ENCODE peak calls at places on chromosomes 13 and 19, in five cellular contexts. One of them, this sample, is unnamed.

GRCh38 chr13:109789262-109789661 is 2.9 kb upstream of the IRS2 start:
- DNase-seq in stomach: no peak
- DNase-seq in HFF-Myc: no peak
- DNase-seq in pancreas: no peak
- DNase-seq in breast epithelium: no peak
- DNase-seq in this sample: no peak

GRCh38 chr13:100808848-100809247 is 134.3 kb upstream of the TMTC4 start:
- DNase-seq in stomach: no peak
- DNase-seq in HFF-Myc: no peak
- DNase-seq in pancreas: no peak
- DNase-seq in breast epithelium: no peak
- DNase-seq in this sample: no peak

GRCh38 chr19:4373601-4374441 is 26.5 kb downstream of the SH3GL1 start:
- DNase-seq in stomach: no peak
- DNase-seq in HFF-Myc: no peak
- DNase-seq in pancreas: no peak
- DNase-seq in breast epithelium: no peak
- DNase-seq in this sample: no peak

GRCh38 chr19:38538386-38538785 is 79.4 kb downstream of the MAP4K1 start:
- DNase-seq in stomach: no peak
- DNase-seq in HFF-Myc: no peak
- DNase-seq in pancreas: no peak
- DNase-seq in breast epithelium: no peak
- DNase-seq in this sample: no peak

GRCh38 chr19:56266060-56266459 is 6.5 kb upstream of the EDDM13 start:
- DNase-seq in stomach: no peak
- DNase-seq in HFF-Myc: no peak
- DNase-seq in pancreas: no peak
- DNase-seq in breast epithelium: no peak
- DNase-seq in this sample: no peak

GRCh38 chr19:940591-941291 is 14.9 kb downstream of the ARID3A start:
- DNase-seq in stomach: peak
- DNase-seq in HFF-Myc: no peak
- DNase-seq in pancreas: peak
- DNase-seq in breast epithelium: peak
- DNase-seq in this sample: peak

GRCh38 chr19:44847144-44848035 is 1.3 kb downstream of the NECTIN2 start:
- DNase-seq in stomach: peak
- DNase-seq in HFF-Myc: no peak
- DNase-seq in pancreas: peak
- DNase-seq in breast epithelium: peak
- DNase-seq in this sample: no peak

GRCh38 chr13:18233783-18234299 is 947.8 kb downstream of the TUBA3C start:
- DNase-seq in stomach: no peak
- DNase-seq in HFF-Myc: no peak
- DNase-seq in pancreas: no peak
- DNase-seq in breast epithelium: no peak
- DNase-seq in this sample: no peak

GRCh38 chr19:29687244-29687896 is 22.1 kb downstream of the PLEKHF1 start:
- DNase-seq in stomach: no peak
- DNase-seq in HFF-Myc: peak
- DNase-seq in pancreas: no peak
- DNase-seq in breast epithelium: no peak
- DNase-seq in this sample: no peak

GRCh38 chr19:52176574-52176973 is 5.2 kb upstream of the ZNF836 start:
- DNase-seq in stomach: peak
- DNase-seq in HFF-Myc: no peak
- DNase-seq in pancreas: no peak
- DNase-seq in breast epithelium: no peak
- DNase-seq in this sample: no peak

GRCh38 chr13:104779311-104779710 is 1713.1 kb upstream of the SLC10A2 start:
- DNase-seq in stomach: no peak
- DNase-seq in HFF-Myc: no peak
- DNase-seq in pancreas: no peak
- DNase-seq in breast epithelium: no peak
- DNase-seq in this sample: no peak

GRCh38 chr13:46963874-46964273 is 67.0 kb upstream of the HTR2A start:
- DNase-seq in stomach: no peak
- DNase-seq in HFF-Myc: no peak
- DNase-seq in pancreas: no peak
- DNase-seq in breast epithelium: no peak
- DNase-seq in this sample: no peak

GRCh38 chr13:84481958-84482357 is 599.7 kb upstream of the SLITRK1 start:
- DNase-seq in stomach: no peak
- DNase-seq in HFF-Myc: no peak
- DNase-seq in pancreas: no peak
- DNase-seq in breast epithelium: no peak
- DNase-seq in this sample: no peak

GRCh38 chr19:5307655-5308054 is 33.0 kb downstream of the PTPRS start:
- DNase-seq in stomach: no peak
- DNase-seq in HFF-Myc: no peak
- DNase-seq in pancreas: no peak
- DNase-seq in breast epithelium: no peak
- DNase-seq in this sample: no peak

GRCh38 chr13:44713793-44714469 is 137.8 kb upstream of the TSC22D1 start:
- DNase-seq in stomach: no peak
- DNase-seq in HFF-Myc: peak
- DNase-seq in pancreas: no peak
- DNase-seq in breast epithelium: peak
- DNase-seq in this sample: peak

GRCh38 chr13:37657134-37657533 is 58.6 kb upstream of the POSTN start:
- DNase-seq in stomach: no peak
- DNase-seq in HFF-Myc: no peak
- DNase-seq in pancreas: no peak
- DNase-seq in breast epithelium: no peak
- DNase-seq in this sample: no peak

DNA sequence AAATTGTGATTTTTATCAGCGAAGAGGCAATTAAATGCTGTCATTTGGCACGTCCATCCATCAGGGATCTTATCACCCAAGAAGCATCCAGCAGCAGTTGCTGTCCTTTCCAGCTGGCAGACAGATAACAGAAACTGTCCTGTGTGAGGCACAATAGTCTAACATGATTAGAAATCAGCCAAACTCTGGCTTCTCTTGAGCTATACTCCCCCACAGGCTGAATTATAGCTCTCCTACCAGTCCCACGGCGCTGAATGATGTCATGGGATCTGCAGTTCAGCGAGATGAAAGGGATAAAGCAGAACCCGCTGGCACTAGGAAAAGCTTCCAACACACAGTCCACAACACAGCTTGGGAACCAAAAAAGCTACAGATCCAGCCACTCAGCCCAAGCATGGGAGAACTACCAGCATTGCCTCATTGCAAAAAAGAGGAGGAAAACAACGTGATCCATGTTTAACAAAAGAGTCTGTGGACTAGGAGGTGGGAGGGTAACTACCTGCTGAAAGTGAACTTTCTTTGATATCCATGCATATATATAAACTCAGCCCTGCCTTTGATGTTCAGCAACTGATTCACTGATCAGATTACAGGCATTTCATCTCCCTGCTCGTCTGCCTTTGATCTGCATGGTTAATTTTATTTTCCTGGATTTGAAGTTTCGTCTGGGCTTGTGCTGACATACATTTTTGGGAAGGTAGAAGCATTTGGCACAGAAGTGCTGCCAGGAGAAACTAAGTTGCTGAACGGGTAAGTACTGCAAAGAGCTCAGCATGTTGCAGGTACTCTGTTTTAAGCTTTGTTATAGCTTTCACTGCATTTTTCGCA is at the start of gene TNFRSF19:
- DNase-seq in stomach: no peak
- DNase-seq in HFF-Myc: peak
- DNase-seq in pancreas: no peak
- DNase-seq in breast epithelium: no peak
- DNase-seq in this sample: no peak
- H3K4me3 ChIP-seq in stomach: no peak
- H3K4me3 ChIP-seq in HFF-Myc: peak
- H3K4me3 ChIP-seq in pancreas: no peak
- H3K4me3 ChIP-seq in breast epithelium: no peak
- H3K4me3 ChIP-seq in this sample: no peak

GRCh38 chr19:35754365-35755139 is 2.3 kb downstream of the HSPB6 start:
- DNase-seq in stomach: no peak
- DNase-seq in HFF-Myc: no peak
- DNase-seq in pancreas: peak
- DNase-seq in breast epithelium: no peak
- DNase-seq in this sample: no peak
- H3K4me3 ChIP-seq in stomach: peak
- H3K4me3 ChIP-seq in HFF-Myc: no peak
- H3K4me3 ChIP-seq in pancreas: no peak
- H3K4me3 ChIP-seq in breast epithelium: peak
- H3K4me3 ChIP-seq in this sample: peak

GRCh38 chr13:107003911-107004310 is 436.0 kb upstream of the ARGLU1 start:
- DNase-seq in stomach: no peak
- DNase-seq in HFF-Myc: no peak
- DNase-seq in pancreas: no peak
- DNase-seq in breast epithelium: no peak
- DNase-seq in this sample: no peak
- H3K4me3 ChIP-seq in stomach: no peak
- H3K4me3 ChIP-seq in HFF-Myc: no peak
- H3K4me3 ChIP-seq in pancreas: no peak
- H3K4me3 ChIP-seq in breast epithelium: no peak
- H3K4me3 ChIP-seq in this sample: no peak

DNA sequence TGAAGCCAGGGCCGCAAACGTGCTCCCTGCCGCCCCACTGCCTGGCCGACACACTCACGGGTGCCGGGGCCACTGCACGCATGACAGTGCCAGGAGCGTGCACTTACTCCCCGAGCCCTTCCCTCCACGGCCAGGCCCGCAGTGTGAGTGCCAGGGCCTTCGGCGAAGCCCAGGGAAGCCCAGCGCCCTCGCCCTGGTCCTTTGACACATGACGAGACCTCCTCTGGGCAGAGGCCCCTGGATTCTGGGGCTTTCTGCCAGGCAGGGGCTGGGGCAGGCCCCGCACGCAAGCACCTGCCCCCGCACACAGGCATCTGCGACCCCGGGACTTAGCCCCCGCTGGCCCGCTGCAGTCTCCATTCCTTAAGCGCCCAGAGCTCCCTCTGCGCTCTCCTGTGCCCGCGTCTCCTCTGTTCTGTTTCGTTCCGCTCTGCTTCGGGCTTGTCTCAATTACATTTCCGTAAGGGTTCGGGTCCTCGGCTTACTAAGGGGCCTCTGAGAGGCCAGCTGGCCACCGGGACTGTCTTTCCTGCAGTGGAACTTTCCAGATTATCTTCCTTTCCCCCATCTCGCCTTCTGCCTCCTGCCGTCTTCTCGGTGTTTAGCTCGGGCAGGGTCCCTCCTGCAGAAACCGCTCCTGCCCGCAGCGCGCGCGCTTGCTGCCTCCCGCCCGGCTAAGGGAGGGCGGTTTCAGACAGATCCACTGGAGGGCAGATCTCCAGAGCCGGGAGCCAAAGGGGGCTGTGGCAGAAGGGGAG is 98.8 kb downstream of the ING1 start:
- DNase-seq in stomach: no peak
- DNase-seq in HFF-Myc: no peak
- DNase-seq in pancreas: no peak
- DNase-seq in breast epithelium: no peak
- DNase-seq in this sample: no peak
- H3K4me3 ChIP-seq in stomach: peak
- H3K4me3 ChIP-seq in HFF-Myc: no peak
- H3K4me3 ChIP-seq in pancreas: no peak
- H3K4me3 ChIP-seq in breast epithelium: peak
- H3K4me3 ChIP-seq in this sample: peak

GRCh38 chr13:93218583-93218982 is 8.0 kb upstream of the GPC6 start:
- DNase-seq in stomach: no peak
- DNase-seq in HFF-Myc: no peak
- DNase-seq in pancreas: no peak
- DNase-seq in breast epithelium: no peak
- DNase-seq in this sample: no peak

GRCh38 chr13:93220073-93220472 is 6.5 kb upstream of the GPC6 start:
- DNase-seq in stomach: no peak
- DNase-seq in HFF-Myc: no peak
- DNase-seq in pancreas: no peak
- DNase-seq in breast epithelium: no peak
- DNase-seq in this sample: no peak

GRCh38 chr13:93216122-93216521 is 10.5 kb upstream of the GPC6 start:
- DNase-seq in stomach: no peak
- DNase-seq in HFF-Myc: no peak
- DNase-seq in pancreas: no peak
- DNase-seq in breast epithelium: no peak
- DNase-seq in this sample: no peak

DNA sequence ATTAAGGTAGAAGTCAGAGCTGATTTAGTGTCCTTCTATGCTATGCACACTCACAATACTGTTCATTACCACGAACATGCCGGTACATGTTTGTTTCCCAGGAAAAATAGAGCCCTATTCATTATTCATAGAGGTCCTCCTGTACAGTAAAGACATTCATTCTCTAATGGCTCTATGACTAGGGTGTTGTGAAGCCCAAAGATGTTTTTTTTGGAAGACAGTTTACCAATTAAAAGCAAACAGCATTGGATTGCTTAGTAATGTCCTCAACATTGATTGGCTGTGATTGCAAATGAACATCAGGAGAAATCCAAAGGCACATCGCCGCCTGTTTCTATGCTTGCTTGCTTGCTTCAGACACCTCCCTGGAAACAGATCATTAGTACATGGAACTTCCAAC is 8.9 kb upstream of the GPC6 start:
- DNase-seq in stomach: no peak
- DNase-seq in HFF-Myc: no peak
- DNase-seq in pancreas: no peak
- DNase-seq in breast epithelium: no peak
- DNase-seq in this sample: no peak
- H3K4me3 ChIP-seq in stomach: no peak
- H3K4me3 ChIP-seq in HFF-Myc: no peak
- H3K4me3 ChIP-seq in pancreas: no peak
- H3K4me3 ChIP-seq in breast epithelium: no peak
- H3K4me3 ChIP-seq in this sample: no peak